ENCODE peak calls at places on chromosome 1, in six cellular contexts. Y, X, W, L, B and A are unnamed samples.

GRCh38 chr1:26999440-26999987 is 6.0 kb downstream of the TRNP1 start:
- DNase-seq in Y (peak; percentile 76), X (peak; percentile 96), W (peak; percentile 58), L (peak; percentile 74), B (peak; percentile 80), A (peak; percentile 66)

GRCh38 chr1:1026599-1027413 is 6.9 kb downstream of the AGRN start:
- DNase-seq in Y (no peak), X (no peak), W (no peak), L (no peak), B (no peak), A (no peak)

GRCh38 chr1:159775716-159776115 is 5.0 kb upstream of the DUSP23 start:
- DNase-seq in Y (no peak), X (no peak), W (no peak), L (no peak), B (no peak), A (no peak)

GRCh38 chr1:206001476-206001888 is 1.7 kb downstream of the RAB7B start:
- DNase-seq in Y (peak; percentile 66), X (no peak), W (no peak), L (peak; percentile 23), B (no peak), A (no peak)

GRCh38 chr1:7538033-7538432 is 233.1 kb upstream of the VAMP3 start:
- DNase-seq in Y (no peak), X (no peak), W (no peak), L (no peak), B (no peak), A (no peak)

GRCh38 chr1:16989676-16990391 is 9.4 kb upstream of the MFAP2 start:
- DNase-seq in Y (no peak), X (no peak), W (no peak), L (no peak), B (no peak), A (no peak)

GRCh38 chr1:24850353-24850905 is 79.6 kb downstream of the RUNX3 start:
- DNase-seq in Y (no peak), X (no peak), W (no peak), L (no peak), B (no peak), A (no peak)

GRCh38 chr1:201916649-201917249 is 28.1 kb downstream of the SHISA4 start:
- DNase-seq in Y (no peak), X (peak; percentile 95), W (peak; percentile 55), L (peak; percentile 96), B (peak; percentile 80), A (peak; percentile 69)

GRCh38 chr1:183733610-183734219 is 71.2 kb upstream of the RGL1 start:
- DNase-seq in Y (no peak), X (no peak), W (no peak), L (no peak), B (no peak), A (no peak)

GRCh38 chr1:233289676-233290075 is 5.8 kb downstream of the PCNX2 start:
- DNase-seq in Y (no peak), X (no peak), W (no peak), L (no peak), B (no peak), A (no peak)

GRCh38 chr1:232600430-232601258 is 29.3 kb downstream of the SIPA1L2 start:
- DNase-seq in Y (no peak), X (no peak), W (no peak), L (no peak), B (no peak), A (no peak)

GRCh38 chr1:182626527-182626926 is 22.3 kb upstream of the RGS16 start:
- DNase-seq in Y (no peak), X (no peak), W (no peak), L (no peak), B (no peak), A (no peak)

GRCh38 chr1:3838788-3839187 is 18.2 kb downstream of the CEP104 start:
- DNase-seq in Y (no peak), X (no peak), W (no peak), L (no peak), B (no peak), A (no peak)

GRCh38 chr1:108585343-108585742 is 25.4 kb downstream of the EEIG2 start:
- DNase-seq in Y (no peak), X (no peak), W (no peak), L (no peak), B (no peak), A (no peak)

GRCh38 chr1:32266926-32267645 is 16.0 kb downstream of the LCK start:
- DNase-seq in Y (no peak), X (no peak), W (no peak), L (no peak), B (no peak), A (no peak)

GRCh38 chr1:36094621-36095061 is 5.9 kb downstream of the ADPRS start:
- DNase-seq in Y (peak; percentile 46), X (peak; percentile 63), W (no peak), L (no peak), B (peak; percentile 24), A (no peak)

GRCh38 chr1:54277451-54278355 is 77.7 kb downstream of the MRPL37 start:
- DNase-seq in Y (no peak), X (peak; percentile 90), W (peak; percentile 76), L (peak; percentile 44), B (peak; percentile 82), A (peak; percentile 65)

GRCh38 chr1:54280652-54281051 is 80.7 kb downstream of the MRPL37 start:
- DNase-seq in Y (no peak), X (no peak), W (no peak), L (no peak), B (no peak), A (no peak)

GRCh38 chr1:54276617-54277450 is 76.9 kb downstream of the MRPL37 start:
- DNase-seq in Y (no peak), X (no peak), W (no peak), L (no peak), B (no peak), A (no peak)

GRCh38 chr1:54279457-54279856 is 79.5 kb downstream of the MRPL37 start:
- DNase-seq in Y (no peak), X (no peak), W (no peak), L (no peak), B (no peak), A (no peak)

GRCh38 chr1:54278941-54279422 is 79.0 kb downstream of the MRPL37 start:
- DNase-seq in Y (no peak), X (no peak), W (peak; percentile 63), L (no peak), B (no peak), A (no peak)
- TF ChIP-seq EP300 in Y (peak; percentile 61), X (no peak), W (peak; percentile 62), L (peak; percentile 44), B (peak; percentile 90), A (no peak)

GRCh38 chr1:14314032-14314431 is 284.5 kb upstream of the KAZN start:
- DNase-seq in Y (no peak), X (no peak), W (no peak), L (no peak), B (no peak), A (no peak)

GRCh38 chr1:14303011-14303410 is 295.5 kb upstream of the KAZN start:
- DNase-seq in Y (no peak), X (no peak), W (no peak), L (no peak), B (no peak), A (no peak)

GRCh38 chr1:14304381-14304865 is 294.1 kb upstream of the KAZN start:
- DNase-seq in Y (no peak), X (peak; percentile 68), W (no peak), L (peak; percentile 38), B (no peak), A (no peak)

GRCh38 chr1:14310491-14310890 is 288.0 kb upstream of the KAZN start:
- DNase-seq in Y (no peak), X (no peak), W (no peak), L (no peak), B (no peak), A (no peak)

DNA sequence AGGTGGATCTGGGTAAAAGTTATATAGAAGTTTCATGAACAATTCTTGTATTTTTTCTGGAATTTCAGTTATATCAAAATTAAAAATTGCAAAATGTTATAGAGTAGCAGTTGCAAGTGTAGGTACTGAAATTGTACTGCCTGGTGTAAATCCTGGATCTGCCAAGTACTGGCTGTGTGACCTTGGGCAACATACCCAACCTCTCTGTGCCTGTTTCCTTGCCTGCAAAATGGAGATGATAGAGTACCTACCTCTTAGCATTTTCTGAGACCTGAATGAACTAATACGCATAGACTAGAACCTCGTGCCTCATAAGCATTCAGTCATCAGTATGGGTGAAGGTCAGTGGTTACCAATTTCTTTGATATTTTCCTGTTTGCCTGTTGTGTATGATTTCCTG is 290.0 kb upstream of the KAZN start:
- DNase-seq in Y (no peak), X (no peak), W (no peak), L (no peak), B (no peak), A (no peak)
- TF ChIP-seq POLR2A in Y (no peak), X (no peak), W (no peak), L (no peak), B (no peak), A (no peak)

DNA sequence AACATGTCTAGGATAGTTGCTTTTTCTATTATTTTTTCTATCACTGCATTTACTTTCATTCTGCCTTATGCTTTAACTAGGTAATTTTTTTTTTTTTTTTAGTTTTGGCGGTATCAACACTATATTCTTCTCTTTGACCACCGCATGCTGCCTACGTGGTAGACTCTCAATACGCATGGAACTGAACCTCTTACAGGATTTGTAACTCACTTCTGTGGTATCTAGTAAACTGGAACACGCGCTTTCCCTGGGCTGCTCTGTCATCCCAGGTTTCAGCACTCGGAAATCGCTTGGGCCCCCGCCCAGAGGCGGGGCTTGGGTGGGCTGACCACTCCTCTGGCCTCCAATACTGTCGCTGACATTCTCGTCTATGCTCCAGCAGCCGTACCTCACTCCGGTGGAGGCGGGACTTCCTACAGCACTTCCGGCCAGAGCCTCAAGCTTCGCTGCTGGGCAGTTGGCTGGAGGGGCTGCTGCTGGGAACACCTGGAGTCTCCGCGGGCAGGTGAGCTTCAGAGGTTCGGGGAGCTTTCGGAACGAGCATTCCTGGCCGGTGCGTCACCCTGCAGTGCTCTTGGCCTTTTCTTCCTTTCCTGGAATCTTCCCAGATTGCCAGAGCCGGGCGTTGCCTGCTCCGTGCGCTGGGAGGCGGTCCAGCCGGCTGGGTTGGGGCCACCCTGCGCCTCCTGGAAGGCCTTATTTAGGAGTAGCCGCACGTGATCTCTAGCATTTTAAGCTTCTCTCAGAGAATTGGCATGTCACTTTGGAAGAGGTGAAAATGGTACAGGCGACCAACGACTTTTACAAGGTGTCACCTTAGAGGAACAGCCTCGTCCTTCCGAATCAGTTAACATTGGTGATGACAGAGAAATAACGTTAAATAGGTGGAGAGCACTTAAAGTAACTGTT is at the start of gene TBCE:
- DNase-seq in Y (peak; percentile 97), X (peak; percentile 98), W (peak; percentile 98), L (peak; percentile 93), B (peak; percentile 97), A (peak; percentile 97)
- TF ChIP-seq EP300 in Y (no peak), X (no peak), W (no peak), L (peak; percentile 86), B (no peak), A (no peak)

GRCh38 chr1:116908266-116908665 is 1.4 kb upstream of the PTGFRN start:
- DNase-seq in Y (no peak), X (peak; percentile 54), W (no peak), L (no peak), B (no peak), A (no peak)

GRCh38 chr1:116911166-116911553 is 1.4 kb downstream of the PTGFRN start:
- DNase-seq in Y (no peak), X (peak; percentile 65), W (no peak), L (no peak), B (no peak), A (no peak)

GRCh38 chr1:116910379-116911165 is 856 bp downstream of the PTGFRN start:
- DNase-seq in Y (peak; percentile 78), X (peak; percentile 70), W (peak; percentile 61), L (peak; percentile 15), B (peak; percentile 69), A (peak; percentile 65)

GRCh38 chr1:116908821-116909510 is 750 bp upstream of the PTGFRN start:
- DNase-seq in Y (no peak), X (peak; percentile 30), W (no peak), L (no peak), B (no peak), A (no peak)

GRCh38 chr1:116909511-116910378 is at the start of gene PTGFRN:
- DNase-seq in Y (peak; percentile 85), X (peak; percentile 89), W (peak; percentile 69), L (peak; percentile 29), B (peak; percentile 89), A (peak; percentile 73)
- TF ChIP-seq POLR2A in Y (no peak), X (peak; percentile 44), W (no peak), L (no peak), B (peak; percentile 10), A (peak; percentile 69)